ENCODE peak calls at places on chromosomes 12 and 14, in five cellular contexts. R is thoracic aorta, D is A549, B is suprapubic skin, Q is left ventricle myocardium inferior. L is an unnamed sample.

GRCh38 chr14:90624228-90624627 is 192.0 kb downstream of the TTC7B start:
- DNase-seq in R (no peak), B (no peak), Q (peak), D (no peak), L (no peak)

GRCh38 chr14:101463566-101464171 is 97.6 kb upstream of the DIO3 start:
- DNase-seq in Q (no peak), R (no peak), B (no peak), D (no peak), L (no peak)

GRCh38 chr14:106107703-106108102 is 581.3 kb downstream of the TMEM121 start:
- DNase-seq in B (no peak), D (no peak), Q (no peak), R (no peak), L (no peak)

GRCh38 chr12:120199595-120200306 is 1.2 kb downstream of the RPLP0 start:
- DNase-seq in D (no peak), R (no peak), B (no peak), Q (no peak), L (no peak)

GRCh38 chr12:103623716-103624115 is 36.6 kb downstream of the STAB2 start:
- DNase-seq in D (no peak), R (no peak), Q (no peak), B (no peak), L (no peak)

GRCh38 chr12:19402743-19403400 is 36.4 kb upstream of the AEBP2 start:
- DNase-seq in B (no peak), Q (peak), D (no peak), R (peak), L (no peak)

GRCh38 chr14:96212140-96212539 is 7.5 kb downstream of the BDKRB2 start:
- DNase-seq in D (no peak), Q (no peak), R (no peak), B (no peak), L (no peak)

GRCh38 chr14:92846162-92846897 is 52.2 kb downstream of the GOLGA5 start:
- DNase-seq in D (no peak), B (no peak), Q (no peak), R (no peak), L (no peak)

GRCh38 chr14:53401646-53402045 is 248.5 kb upstream of the DDHD1 start:
- DNase-seq in R (no peak), Q (no peak), B (no peak), D (no peak), L (no peak)

GRCh38 chr14:53399057-53399456 is 245.9 kb upstream of the DDHD1 start:
- DNase-seq in R (no peak), B (no peak), D (peak), Q (no peak), L (no peak)
- TF ChIP-seq CTCF in R (no peak), B (no peak), D (peak), Q (no peak), L (peak)

GRCh38 chr12:54650884-54651283 is 2.7 kb upstream of the DCD start:
- DNase-seq in D (no peak), Q (no peak), B (no peak), R (no peak), L (no peak)
- TF ChIP-seq CTCF in D (no peak), Q (no peak), B (no peak), R (no peak), L (no peak)

GRCh38 chr12:114935658-114936057 is 251.7 kb upstream of the TBX3 start:
- DNase-seq in D (no peak), Q (no peak), R (no peak), B (no peak), L (no peak)
- TF ChIP-seq CTCF in D (peak), Q (peak), R (no peak), B (no peak), L (peak)

GRCh38 chr12:62885242-62885641 is 49.7 kb downstream of the PPM1H start:
- DNase-seq in B (no peak), Q (no peak), D (no peak), R (no peak), L (no peak)

GRCh38 chr12:62891805-62892549 is 43.0 kb downstream of the PPM1H start:
- DNase-seq in R (no peak), Q (no peak), D (no peak), B (no peak), L (no peak)

GRCh38 chr12:62882696-62883095 is 52.3 kb downstream of the PPM1H start:
- DNase-seq in B (no peak), Q (no peak), R (no peak), D (no peak), L (no peak)

GRCh38 chr12:62882140-62882539 is 52.8 kb downstream of the PPM1H start:
- DNase-seq in B (no peak), D (no peak), Q (no peak), R (no peak), L (no peak)

DNA sequence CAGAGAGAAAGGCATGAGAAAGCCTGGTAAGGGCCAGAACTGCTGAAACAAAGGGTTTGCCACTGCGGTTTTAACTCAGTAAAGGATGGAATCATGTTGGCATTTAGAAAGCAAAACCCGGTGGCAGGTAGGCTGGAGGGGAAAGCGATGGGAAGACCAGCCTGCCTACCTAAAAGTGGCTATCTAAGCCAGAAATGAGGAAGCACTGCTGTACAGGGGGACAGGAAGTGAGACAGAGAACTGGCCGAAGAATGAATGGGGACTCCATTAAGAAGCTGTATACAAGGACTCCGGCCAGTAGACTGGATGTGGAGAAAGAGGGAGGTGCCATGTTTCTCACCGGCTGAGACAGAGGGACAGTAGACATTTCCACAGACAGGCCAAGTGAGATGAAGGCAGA is 48.2 kb downstream of the PPM1H start:
- DNase-seq in Q (no peak), B (no peak), R (no peak), D (no peak), L (no peak)
- TF ChIP-seq CTCF in Q (no peak), B (no peak), R (no peak), D (no peak), L (no peak)

DNA sequence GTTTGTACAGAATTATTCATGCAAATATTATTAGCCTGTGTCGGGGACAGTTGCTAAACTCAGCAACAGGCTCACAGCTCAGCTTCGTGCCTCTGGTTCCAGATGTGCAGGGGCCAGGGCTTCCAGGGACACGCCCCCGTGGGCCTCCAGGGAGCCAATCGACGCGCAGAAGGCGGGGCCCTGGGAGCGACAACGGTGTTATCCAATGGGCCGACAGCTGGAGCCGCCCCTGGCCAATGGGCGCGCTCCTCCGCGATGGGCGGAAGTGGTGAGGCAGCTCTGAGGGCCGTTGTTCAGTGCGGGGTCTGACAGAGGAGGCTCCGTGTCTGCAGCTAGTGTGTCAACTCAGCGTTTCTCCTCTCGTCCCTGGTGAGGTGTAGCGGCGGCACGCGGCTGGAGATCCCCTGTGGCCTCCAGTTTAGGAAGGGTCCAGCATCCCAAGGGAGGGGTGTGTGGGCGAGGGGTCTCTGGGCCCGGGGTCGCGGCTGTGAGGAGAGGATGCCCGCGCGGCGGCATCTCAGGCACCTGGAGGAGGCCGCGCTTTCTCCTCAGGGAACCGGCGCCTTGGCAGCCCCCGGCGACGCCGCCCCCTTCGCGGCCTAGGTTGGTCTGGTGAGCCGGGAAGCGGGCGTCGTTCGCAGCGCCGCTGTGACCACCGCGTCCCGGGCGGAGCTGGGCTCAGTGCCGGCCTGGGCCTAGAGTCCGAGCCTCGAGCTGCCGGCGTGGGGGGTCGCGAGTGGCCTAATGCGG is at the start of gene TRAFD1:
- DNase-seq in D (peak), B (peak), Q (peak), R (peak), L (peak)
- TF ChIP-seq CTCF in D (no peak), B (no peak), Q (no peak), R (no peak), L (peak)

GRCh38 chr12:46380881-46381280 is 8.3 kb upstream of the SLC38A2 start:
- DNase-seq in Q (no peak), D (no peak), R (no peak), B (no peak), L (no peak)

GRCh38 chr12:46384451-46385301 is 12.1 kb upstream of the SLC38A2 start:
- DNase-seq in Q (no peak), B (no peak), R (no peak), D (no peak), L (no peak)

GRCh38 chr12:46382425-46382973 is 9.9 kb upstream of the SLC38A2 start:
- DNase-seq in Q (no peak), B (peak), D (no peak), R (no peak), L (no peak)

GRCh38 chr12:46383654-46384450 is 11.3 kb upstream of the SLC38A2 start:
- DNase-seq in R (peak), Q (peak), B (peak), D (no peak), L (peak)

GRCh38 chr12:46382974-46383653 is 10.5 kb upstream of the SLC38A2 start:
- DNase-seq in B (peak), D (peak), Q (peak), R (peak), L (peak)
- TF ChIP-seq CTCF in B (no peak), D (peak), Q (peak), R (no peak), L (peak)

L was measured in chondrocyte.